ENCODE peak calls at places on chromosomes 12 and 14, in seven cellular contexts. One of them, this sample, is unnamed.

GRCh38 chr12:103880299-103881142 is 39.5 kb upstream of the NT5DC3 start:
- DNase-seq in stimulated activated CD4-positive, alpha-beta T cell treated with anti-CD3 and anti-CD28 coated beads, Interleukin-15, amount 100 ng/mL, for 48 hours: no peak
- DNase-seq in NCI-H1105: no peak
- DNase-seq in NCI-H1436: peak; percentile 48
- DNase-seq in pancreas: no peak
- DNase-seq in glomerular endothelial cell: no peak
- DNase-seq in RWPE2: peak; percentile 75
- DNase-seq in this sample: peak; percentile 11

GRCh38 chr14:68307769-68308168 is 485.1 kb downstream of the ZFP36L1 start:
- DNase-seq in stimulated activated CD4-positive, alpha-beta T cell treated with anti-CD3 and anti-CD28 coated beads, Interleukin-15, amount 100 ng/mL, for 48 hours: no peak
- DNase-seq in NCI-H1105: no peak
- DNase-seq in NCI-H1436: no peak
- DNase-seq in pancreas: no peak
- DNase-seq in glomerular endothelial cell: no peak
- DNase-seq in RWPE2: no peak
- DNase-seq in this sample: no peak

GRCh38 chr14:81165188-81165587 is 55.6 kb downstream of the GTF2A1 start:
- DNase-seq in stimulated activated CD4-positive, alpha-beta T cell treated with anti-CD3 and anti-CD28 coated beads, Interleukin-15, amount 100 ng/mL, for 48 hours: no peak
- DNase-seq in NCI-H1105: no peak
- DNase-seq in NCI-H1436: no peak
- DNase-seq in pancreas: no peak
- DNase-seq in glomerular endothelial cell: no peak
- DNase-seq in RWPE2: no peak
- DNase-seq in this sample: no peak

GRCh38 chr12:42070056-42070455 is 74.6 kb downstream of the GXYLT1 start:
- DNase-seq in stimulated activated CD4-positive, alpha-beta T cell treated with anti-CD3 and anti-CD28 coated beads, Interleukin-15, amount 100 ng/mL, for 48 hours: no peak
- DNase-seq in NCI-H1105: no peak
- DNase-seq in NCI-H1436: no peak
- DNase-seq in pancreas: no peak
- DNase-seq in glomerular endothelial cell: no peak
- DNase-seq in RWPE2: no peak
- DNase-seq in this sample: no peak

GRCh38 chr12:53340398-53340797 is 4.2 kb upstream of the SP7 start:
- DNase-seq in stimulated activated CD4-positive, alpha-beta T cell treated with anti-CD3 and anti-CD28 coated beads, Interleukin-15, amount 100 ng/mL, for 48 hours: no peak
- DNase-seq in NCI-H1105: no peak
- DNase-seq in NCI-H1436: no peak
- DNase-seq in pancreas: no peak
- DNase-seq in glomerular endothelial cell: no peak
- DNase-seq in RWPE2: no peak
- DNase-seq in this sample: no peak

GRCh38 chr12:65274873-65275272 is 3.6 kb upstream of the MSRB3 start:
- DNase-seq in stimulated activated CD4-positive, alpha-beta T cell treated with anti-CD3 and anti-CD28 coated beads, Interleukin-15, amount 100 ng/mL, for 48 hours: no peak
- DNase-seq in NCI-H1105: no peak
- DNase-seq in NCI-H1436: no peak
- DNase-seq in pancreas: no peak
- DNase-seq in glomerular endothelial cell: no peak
- DNase-seq in RWPE2: no peak
- DNase-seq in this sample: no peak

GRCh38 chr14:63761356-63762117 is 33.7 kb upstream of the SGPP1 start:
- DNase-seq in stimulated activated CD4-positive, alpha-beta T cell treated with anti-CD3 and anti-CD28 coated beads, Interleukin-15, amount 100 ng/mL, for 48 hours: no peak
- DNase-seq in NCI-H1105: no peak
- DNase-seq in NCI-H1436: no peak
- DNase-seq in pancreas: no peak
- DNase-seq in glomerular endothelial cell: no peak
- DNase-seq in RWPE2: no peak
- DNase-seq in this sample: no peak

GRCh38 chr12:88836156-88836555 is 255.9 kb upstream of the KITLG start:
- DNase-seq in stimulated activated CD4-positive, alpha-beta T cell treated with anti-CD3 and anti-CD28 coated beads, Interleukin-15, amount 100 ng/mL, for 48 hours: no peak
- DNase-seq in NCI-H1105: no peak
- DNase-seq in NCI-H1436: no peak
- DNase-seq in pancreas: no peak
- DNase-seq in glomerular endothelial cell: no peak
- DNase-seq in RWPE2: no peak
- DNase-seq in this sample: no peak

GRCh38 chr14:90111895-90112534 is 50.2 kb downstream of the KCNK13 start:
- DNase-seq in stimulated activated CD4-positive, alpha-beta T cell treated with anti-CD3 and anti-CD28 coated beads, Interleukin-15, amount 100 ng/mL, for 48 hours: no peak
- DNase-seq in NCI-H1105: no peak
- DNase-seq in NCI-H1436: no peak
- DNase-seq in pancreas: no peak
- DNase-seq in glomerular endothelial cell: no peak
- DNase-seq in RWPE2: no peak
- DNase-seq in this sample: no peak

GRCh38 chr12:52667931-52668330 is 12.3 kb downstream of the KRT1 start:
- DNase-seq in stimulated activated CD4-positive, alpha-beta T cell treated with anti-CD3 and anti-CD28 coated beads, Interleukin-15, amount 100 ng/mL, for 48 hours: no peak
- DNase-seq in NCI-H1105: no peak
- DNase-seq in NCI-H1436: no peak
- DNase-seq in pancreas: no peak
- DNase-seq in glomerular endothelial cell: no peak
- DNase-seq in RWPE2: no peak
- DNase-seq in this sample: no peak

GRCh38 chr12:52285172-52285745 is 6.1 kb downstream of the KRT81 start:
- DNase-seq in stimulated activated CD4-positive, alpha-beta T cell treated with anti-CD3 and anti-CD28 coated beads, Interleukin-15, amount 100 ng/mL, for 48 hours: no peak
- DNase-seq in NCI-H1105: no peak
- DNase-seq in NCI-H1436: no peak
- DNase-seq in pancreas: no peak
- DNase-seq in glomerular endothelial cell: no peak
- DNase-seq in RWPE2: no peak
- DNase-seq in this sample: no peak

GRCh38 chr12:47360771-47361388 is 281.1 kb upstream of the AMIGO2 start:
- DNase-seq in stimulated activated CD4-positive, alpha-beta T cell treated with anti-CD3 and anti-CD28 coated beads, Interleukin-15, amount 100 ng/mL, for 48 hours: no peak
- DNase-seq in NCI-H1105: no peak
- DNase-seq in NCI-H1436: no peak
- DNase-seq in pancreas: no peak
- DNase-seq in glomerular endothelial cell: peak; percentile 63
- DNase-seq in RWPE2: no peak
- DNase-seq in this sample: peak; percentile 72

GRCh38 chr12:121795029-121795977 is 1.8 kb upstream of the RHOF start:
- DNase-seq in stimulated activated CD4-positive, alpha-beta T cell treated with anti-CD3 and anti-CD28 coated beads, Interleukin-15, amount 100 ng/mL, for 48 hours: no peak
- DNase-seq in NCI-H1105: peak; percentile 72
- DNase-seq in NCI-H1436: peak; percentile 63
- DNase-seq in pancreas: peak; percentile 83
- DNase-seq in glomerular endothelial cell: no peak
- DNase-seq in RWPE2: peak; percentile 70
- DNase-seq in this sample: no peak

GRCh38 chr14:23009939-23010718 is at the start of gene C14orf93:
- DNase-seq in stimulated activated CD4-positive, alpha-beta T cell treated with anti-CD3 and anti-CD28 coated beads, Interleukin-15, amount 100 ng/mL, for 48 hours: peak; percentile 63
- DNase-seq in NCI-H1105: peak; percentile 65
- DNase-seq in NCI-H1436: peak; percentile 62
- DNase-seq in pancreas: peak; percentile 73
- DNase-seq in glomerular endothelial cell: no peak
- DNase-seq in RWPE2: peak; percentile 85
- DNase-seq in this sample: no peak

GRCh38 chr12:77685112-77685511 is 145.6 kb upstream of the NAV3 start:
- DNase-seq in stimulated activated CD4-positive, alpha-beta T cell treated with anti-CD3 and anti-CD28 coated beads, Interleukin-15, amount 100 ng/mL, for 48 hours: no peak
- DNase-seq in NCI-H1105: peak; percentile 77
- DNase-seq in NCI-H1436: peak; percentile 79
- DNase-seq in pancreas: peak; percentile 21
- DNase-seq in glomerular endothelial cell: peak; percentile 65
- DNase-seq in RWPE2: no peak
- DNase-seq in this sample: peak; percentile 24

GRCh38 chr12:57173089-57173488 is 25.7 kb upstream of the LRP1-AS start:
- DNase-seq in stimulated activated CD4-positive, alpha-beta T cell treated with anti-CD3 and anti-CD28 coated beads, Interleukin-15, amount 100 ng/mL, for 48 hours: no peak
- DNase-seq in NCI-H1105: no peak
- DNase-seq in NCI-H1436: no peak
- DNase-seq in pancreas: no peak
- DNase-seq in glomerular endothelial cell: no peak
- DNase-seq in RWPE2: peak; percentile 49
- DNase-seq in this sample: no peak

GRCh38 chr14:67785270-67786109 is 30.9 kb downstream of the ZFYVE26 start:
- DNase-seq in stimulated activated CD4-positive, alpha-beta T cell treated with anti-CD3 and anti-CD28 coated beads, Interleukin-15, amount 100 ng/mL, for 48 hours: no peak
- DNase-seq in NCI-H1105: no peak
- DNase-seq in NCI-H1436: no peak
- DNase-seq in pancreas: no peak
- DNase-seq in glomerular endothelial cell: no peak
- DNase-seq in RWPE2: no peak
- DNase-seq in this sample: no peak

GRCh38 chr12:80472241-80472640 is 28.2 kb downstream of the PTPRQ start:
- DNase-seq in stimulated activated CD4-positive, alpha-beta T cell treated with anti-CD3 and anti-CD28 coated beads, Interleukin-15, amount 100 ng/mL, for 48 hours: no peak
- DNase-seq in NCI-H1105: no peak
- DNase-seq in NCI-H1436: no peak
- DNase-seq in pancreas: no peak
- DNase-seq in glomerular endothelial cell: no peak
- DNase-seq in RWPE2: no peak
- DNase-seq in this sample: no peak

GRCh38 chr14:93729993-93730392 is 58.3 kb downstream of the PRIMA1 start:
- DNase-seq in stimulated activated CD4-positive, alpha-beta T cell treated with anti-CD3 and anti-CD28 coated beads, Interleukin-15, amount 100 ng/mL, for 48 hours: no peak
- DNase-seq in NCI-H1105: no peak
- DNase-seq in NCI-H1436: no peak
- DNase-seq in pancreas: no peak
- DNase-seq in glomerular endothelial cell: no peak
- DNase-seq in RWPE2: no peak
- DNase-seq in this sample: no peak

GRCh38 chr14:72291908-72292688 is 359.9 kb downstream of the RGS6 start:
- DNase-seq in stimulated activated CD4-positive, alpha-beta T cell treated with anti-CD3 and anti-CD28 coated beads, Interleukin-15, amount 100 ng/mL, for 48 hours: no peak
- DNase-seq in NCI-H1105: no peak
- DNase-seq in NCI-H1436: no peak
- DNase-seq in pancreas: peak; percentile 5
- DNase-seq in glomerular endothelial cell: no peak
- DNase-seq in RWPE2: no peak
- DNase-seq in this sample: no peak

GRCh38 chr12:68119250-68119649 is 40.3 kb downstream of the IFNG start:
- DNase-seq in stimulated activated CD4-positive, alpha-beta T cell treated with anti-CD3 and anti-CD28 coated beads, Interleukin-15, amount 100 ng/mL, for 48 hours: no peak
- DNase-seq in NCI-H1105: no peak
- DNase-seq in NCI-H1436: no peak
- DNase-seq in pancreas: no peak
- DNase-seq in glomerular endothelial cell: no peak
- DNase-seq in RWPE2: no peak
- DNase-seq in this sample: no peak

GRCh38 chr14:35342160-35343010 is 50.2 kb downstream of the PSMA6 start:
- DNase-seq in stimulated activated CD4-positive, alpha-beta T cell treated with anti-CD3 and anti-CD28 coated beads, Interleukin-15, amount 100 ng/mL, for 48 hours: no peak
- DNase-seq in NCI-H1105: no peak
- DNase-seq in NCI-H1436: no peak
- DNase-seq in pancreas: peak; percentile 40
- DNase-seq in glomerular endothelial cell: no peak
- DNase-seq in RWPE2: no peak
- DNase-seq in this sample: no peak

GRCh38 chr12:114700392-114701103 is 16.6 kb upstream of the TBX3 start:
- DNase-seq in stimulated activated CD4-positive, alpha-beta T cell treated with anti-CD3 and anti-CD28 coated beads, Interleukin-15, amount 100 ng/mL, for 48 hours: no peak
- DNase-seq in NCI-H1105: no peak
- DNase-seq in NCI-H1436: no peak
- DNase-seq in pancreas: no peak
- DNase-seq in glomerular endothelial cell: no peak
- DNase-seq in RWPE2: no peak
- DNase-seq in this sample: no peak

GRCh38 chr12:73421832-73422231 is 1115.8 kb upstream of the ATXN7L3B start:
- DNase-seq in stimulated activated CD4-positive, alpha-beta T cell treated with anti-CD3 and anti-CD28 coated beads, Interleukin-15, amount 100 ng/mL, for 48 hours: no peak
- DNase-seq in NCI-H1105: no peak
- DNase-seq in NCI-H1436: no peak
- DNase-seq in pancreas: no peak
- DNase-seq in glomerular endothelial cell: no peak
- DNase-seq in RWPE2: no peak
- DNase-seq in this sample: no peak